ENCODE peak calls at places on chromosome 12, in four cellular contexts. V is mesenchymal stem cell, Z is endodermal cell, H is dorsolateral prefrontal cortex. U is an unnamed sample.

GRCh38 chr12:58248599-58248998 is 307.2 kb downstream of the ATP23 start:
- DNase-seq in V (no peak), Z (no peak), H (no peak), U (no peak)

GRCh38 chr12:122860052-122860853 is 25.0 kb downstream of the HIP1R start:
- DNase-seq in V (peak; percentile 75), Z (peak; percentile 97), H (peak; percentile 86), U (peak; percentile 86)

GRCh38 chr12:120126635-120127005 is 10.1 kb upstream of the RAB35 start:
- DNase-seq in V (no peak), Z (no peak), H (no peak), U (no peak)

GRCh38 chr12:120690083-120690450 is 3.1 kb downstream of the MLEC start:
- DNase-seq in V (no peak), Z (no peak), H (no peak), U (no peak)

GRCh38 chr12:31518680-31519227 is 72.2 kb downstream of the DENND5B start:
- DNase-seq in V (peak; percentile 97), Z (peak; percentile 71), H (peak; percentile 19), U (peak; percentile 44)

GRCh38 chr12:78002878-78003277 is 172.2 kb downstream of the NAV3 start:
- DNase-seq in V (no peak), Z (no peak), H (no peak), U (peak; percentile 63)

GRCh38 chr12:116919247-116919671 is 8.5 kb downstream of the FBXW8 start:
- DNase-seq in V (no peak), Z (no peak), H (no peak), U (no peak)

GRCh38 chr12:119447618-119448017 is 113.1 kb downstream of the CCDC60 start:
- DNase-seq in V (no peak), Z (no peak), H (no peak), U (no peak)

GRCh38 chr12:115623764-115624334 is 653.6 kb downstream of the MED13L start:
- DNase-seq in V (peak; percentile 6), Z (peak; percentile 80), H (no peak), U (no peak)

GRCh38 chr12:96193725-96194571 is at the start of gene ELK3:
- DNase-seq in V (peak; percentile 82), Z (peak; percentile 85), H (peak; percentile 33), U (peak; percentile 87)

GRCh38 chr12:2383276-2384028 is 330.7 kb downstream of the CACNA1C start:
- DNase-seq in V (no peak), Z (peak; percentile 76), H (no peak), U (no peak)

GRCh38 chr12:80033457-80033856 is 65.9 kb upstream of the OTOGL start:
- DNase-seq in V (peak; percentile 38), Z (no peak), H (no peak), U (peak; percentile 58)

GRCh38 chr12:20514598-20514997 is 146.3 kb downstream of the PDE3A start:
- DNase-seq in V (no peak), Z (no peak), H (no peak), U (no peak)

GRCh38 chr12:26741828-26742227 is 91.2 kb downstream of the ITPR2 start:
- DNase-seq in V (no peak), Z (no peak), H (no peak), U (no peak)

GRCh38 chr12:45425426-45425825 is 209.5 kb downstream of the ANO6 start:
- DNase-seq in V (no peak), Z (no peak), H (no peak), U (peak; percentile 46)

GRCh38 chr12:52517888-52518287 is 2.3 kb downstream of the KRT5 start:
- DNase-seq in V (no peak), Z (no peak), H (no peak), U (no peak)

GRCh38 chr12:6072302-6072752 is 52.1 kb downstream of the VWF start:
- DNase-seq in V (peak; percentile 73), Z (no peak), H (no peak), U (peak; percentile 92)

GRCh38 chr12:60255044-60255443 is 659.2 kb downstream of the SLC16A7 start:
- DNase-seq in V (no peak), Z (no peak), H (no peak), U (no peak)

GRCh38 chr12:10101648-10102220 is 2.9 kb upstream of the CLEC1A start:
- DNase-seq in V (no peak), Z (no peak), H (no peak), U (no peak)

GRCh38 chr12:111638576-111638975 is 39.5 kb upstream of the ATXN2 start:
- DNase-seq in V (no peak), Z (no peak), H (no peak), U (no peak)

GRCh38 chr12:4275869-4276253 is 2.3 kb downstream of the CCND2 start:
- DNase-seq in V (no peak), Z (peak; percentile 77), H (no peak), U (no peak)

GRCh38 chr12:101051901-101052550 is 158.0 kb downstream of the SLC5A8 start:
- DNase-seq in V (peak; percentile 87), Z (no peak), H (no peak), U (peak; percentile 97)

GRCh38 chr12:29752121-29752520 is 31.6 kb downstream of the TMTC1 start:
- DNase-seq in V (no peak), Z (no peak), H (no peak), U (no peak)

GRCh38 chr12:46722737-46723136 is 103.1 kb downstream of the SLC38A4 start:
- DNase-seq in V (no peak), Z (no peak), H (no peak), U (no peak)

GRCh38 chr12:108826115-108826806 is 31.1 kb downstream of the SSH1 start:
- DNase-seq in V (peak; percentile 99), Z (no peak), H (no peak), U (peak; percentile 94)

GRCh38 chr12:3123729-3124128 is 46.5 kb downstream of the TSPAN9 start:
- DNase-seq in V (no peak), Z (no peak), H (no peak), U (no peak)

GRCh38 chr12:12749433-12749832 is 32.3 kb downstream of the CDKN1B start:
- DNase-seq in V (no peak), Z (no peak), H (no peak), U (no peak)

GRCh38 chr12:110582286-110583136 is 607 bp downstream of the PPTC7 start:
- DNase-seq in V (peak; percentile 80), Z (peak; percentile 83), H (peak; percentile 46), U (peak; percentile 43)

GRCh38 chr12:19095869-19096480 is 33.6 kb upstream of the PLEKHA5 start:
- DNase-seq in V (peak; percentile 16), Z (no peak), H (no peak), U (no peak)

GRCh38 chr12:56007892-56008471 is 10.9 kb downstream of the SUOX start:
- DNase-seq in V (peak; percentile 33), Z (no peak), H (no peak), U (no peak)

GRCh38 chr12:5201554-5202243 is 158.0 kb downstream of the KCNA5 start:
- DNase-seq in V (peak; percentile 58), Z (peak; percentile 87), H (no peak), U (peak; percentile 60)

GRCh38 chr12:124626841-124627502 is 59.6 kb upstream of the NCOR2 start:
- DNase-seq in V (no peak), Z (no peak), H (no peak), U (peak; percentile 88)

GRCh38 chr12:55933799-55934174 is 2.8 kb downstream of the DGKA start:
- DNase-seq in V (no peak), Z (no peak), H (no peak), U (no peak)

GRCh38 chr12:52582971-52583456 is 9.4 kb upstream of the KRT74 start:
- DNase-seq in V (peak; percentile 61), Z (peak; percentile 95), H (peak; percentile 11), U (peak; percentile 71)

GRCh38 chr12:39643052-39643451 is 23.4 kb upstream of the ABCD2 start:
- DNase-seq in V (no peak), Z (no peak), H (no peak), U (no peak)
- H3K27ac ChIP-seq in V (no peak overlapping the region), Z (no peak overlapping the region), H (no peak overlapping the region), U (no peak overlapping the region)

DNA sequence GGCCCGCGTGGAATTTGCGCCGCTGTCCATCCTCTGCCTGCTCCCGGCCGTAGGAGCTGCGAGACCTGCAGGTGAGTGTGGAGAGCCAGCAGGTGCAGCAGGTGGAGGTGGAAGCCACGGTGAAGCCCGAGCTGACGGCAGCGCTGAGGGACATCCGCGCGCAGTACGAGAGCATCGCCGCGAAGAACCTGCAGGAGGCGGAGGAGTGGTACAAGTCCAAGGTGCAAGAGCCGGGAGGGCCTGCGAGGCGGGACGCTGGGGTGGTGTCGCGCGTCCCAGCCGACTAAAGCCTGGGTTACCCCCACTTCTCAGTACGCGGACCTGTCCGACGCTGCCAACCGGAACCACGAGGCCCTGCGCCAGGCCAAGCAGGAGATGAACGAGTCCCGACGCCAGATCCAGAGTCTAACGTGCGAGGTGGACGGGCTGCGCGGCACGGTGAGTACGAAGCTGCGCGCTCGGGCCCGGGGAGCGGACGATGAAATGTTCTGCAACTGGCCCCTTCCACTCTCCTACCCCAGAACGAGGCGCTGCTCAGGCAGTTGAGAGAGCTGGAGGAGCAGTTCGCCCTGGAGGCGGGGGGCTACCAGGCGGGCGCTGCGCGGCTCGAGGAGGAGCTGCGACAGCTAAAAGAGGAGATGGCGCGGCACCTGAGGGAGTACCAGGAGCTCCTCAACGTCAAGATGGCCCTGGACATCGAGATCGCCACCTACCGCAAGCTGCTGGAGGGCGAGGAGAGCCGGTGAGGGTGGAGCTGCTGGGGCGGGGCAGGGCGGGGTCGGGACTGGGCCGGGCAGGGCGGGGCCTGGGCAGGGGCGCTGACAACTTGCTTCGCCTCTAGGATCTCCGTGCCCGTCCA is 2.1 kb downstream of the PRPH start:
- DNase-seq in V (no peak), Z (peak; percentile 97), H (no peak), U (no peak)
- H3K4me3 ChIP-seq in V (peak overlapping the region; percentile 37), Z (peak overlapping the region; percentile 64), H (peak overlapping the region; percentile 4), U (peak overlapping the region; percentile 10)

DNA sequence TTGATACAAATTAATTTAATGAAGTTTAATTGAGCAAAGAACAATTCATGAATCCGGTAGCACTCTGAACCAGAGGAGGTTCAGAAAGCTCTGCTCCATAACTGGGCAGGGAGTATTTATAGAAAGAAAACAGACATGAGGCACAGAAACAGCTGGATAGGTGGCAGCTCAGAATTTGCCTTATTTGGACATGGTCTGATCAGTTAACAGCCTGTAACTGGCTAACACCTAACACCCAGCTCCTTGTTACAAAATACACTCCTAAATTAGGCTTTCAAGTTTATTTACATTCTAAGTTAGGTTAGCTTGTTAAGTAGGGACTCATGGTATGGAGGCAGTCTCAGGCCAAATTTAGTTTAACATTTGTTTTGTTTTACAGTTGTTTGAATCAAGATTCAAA is 67.8 kb upstream of the TMCC3 start:
- DNase-seq in V (peak; percentile 25), Z (no peak), H (no peak), U (peak; percentile 42)
- H3K27ac ChIP-seq in V (no peak overlapping the region), Z (no peak overlapping the region), H (no peak overlapping the region), U (peak overlapping the region; percentile 56)

GRCh38 chr12:8906781-8907180 is 7.5 kb upstream of the PHC1 start:
- DNase-seq in V (no peak), Z (peak; percentile 76), H (no peak), U (no peak)

GRCh38 chr12:8904665-8905064 is 9.6 kb upstream of the PHC1 start:
- DNase-seq in V (no peak), Z (no peak), H (no peak), U (no peak)

GRCh38 chr12:8907513-8907912 is 6.8 kb upstream of the PHC1 start:
- DNase-seq in V (no peak), Z (no peak), H (no peak), U (no peak)

GRCh38 chr12:8909752-8910151 is 4.6 kb upstream of the PHC1 start:
- DNase-seq in V (no peak), Z (peak; percentile 53), H (no peak), U (no peak)

DNA sequence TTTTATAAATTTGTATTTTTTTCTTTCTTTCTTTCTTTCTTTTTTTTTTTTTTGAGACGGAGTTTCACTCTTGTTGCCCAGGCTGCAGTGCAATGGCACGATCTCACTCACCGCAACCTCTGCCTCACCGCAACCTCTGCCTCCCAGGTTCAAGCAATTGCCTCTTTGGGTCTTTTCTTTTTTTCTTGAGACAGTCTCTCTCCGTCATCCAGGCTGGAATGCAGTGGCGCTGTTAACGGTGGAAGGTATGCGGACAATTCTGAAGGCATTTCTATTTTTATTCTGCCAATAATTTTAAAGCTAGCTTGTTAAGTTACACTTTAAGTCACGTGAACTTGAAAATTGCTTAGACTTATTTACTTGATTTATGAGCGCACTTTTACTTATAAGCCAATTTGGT is 8.8 kb upstream of the PHC1 start:
- DNase-seq in V (no peak), Z (peak; percentile 74), H (no peak), U (no peak)
- H3K4me3 ChIP-seq in V (no peak overlapping the region), Z (no peak overlapping the region), H (no peak overlapping the region), U (no peak overlapping the region)

U was measured in cardiac muscle cell.